ENCODE peak calls at places on chromosomes 7 and 10, in six cellular contexts. V, L, A, E, I and F are unnamed samples.

GRCh38 chr10:59774451-59774850 is 21.2 kb upstream of the MRLN start:
- DNase-seq in V (no peak), E (no peak), A (no peak), L (no peak), I (no peak), F (no peak)

GRCh38 chr10:118116555-118117311 is 70.0 kb upstream of the RAB11FIP2 start:
- DNase-seq in I (no peak), E (no peak), L (no peak), A (no peak), V (no peak), F (no peak)

GRCh38 chr7:55020481-55020871 is 1.7 kb downstream of the EGFR start:
- DNase-seq in E (peak; percentile 93), L (peak; percentile 88), I (peak; percentile 80), A (peak; percentile 76), V (no peak), F (no peak)

GRCh38 chr7:142445019-142445686 is 187.3 kb upstream of the PRSS58 start:
- DNase-seq in V (no peak), I (no peak), A (no peak), E (no peak), L (no peak), F (no peak)

GRCh38 chr7:36391436-36392198 is 2.0 kb downstream of the ANLN start:
- DNase-seq in I (no peak), V (peak; percentile 64), A (no peak), L (no peak), E (peak; percentile 58), F (no peak)

GRCh38 chr7:94510582-94511456 is 1.2 kb downstream of the CASD1 start:
- DNase-seq in L (peak; percentile 26), E (no peak), A (peak; percentile 60), I (no peak), V (no peak), F (peak; percentile 31)

GRCh38 chr10:15333909-15334649 is 37.0 kb downstream of the FAM171A1 start:
- DNase-seq in I (no peak), E (no peak), A (no peak), V (no peak), L (no peak), F (no peak)

GRCh38 chr7:65448824-65449504 is 75.3 kb downstream of the ZNF92 start:
- DNase-seq in L (peak; percentile 78), V (no peak), E (peak; percentile 98), I (no peak), A (no peak), F (no peak)

GRCh38 chr10:133266056-133266795 is 10.4 kb downstream of the ADAM8 start:
- DNase-seq in A (no peak), V (no peak), L (no peak), I (no peak), E (no peak), F (no peak)

GRCh38 chr10:100021322-100021721 is 11.6 kb upstream of the DNMBP start:
- DNase-seq in E (no peak), L (no peak), A (no peak), V (no peak), I (no peak), F (no peak)

GRCh38 chr10:43117031-43117776 is 21.0 kb upstream of the CSGALNACT2 start:
- DNase-seq in L (no peak), E (no peak), A (no peak), I (no peak), V (no peak), F (no peak)

GRCh38 chr7:107982918-107983389 is 20.0 kb downstream of the LAMB1 start:
- DNase-seq in I (no peak), A (no peak), E (peak; percentile 8), L (no peak), V (no peak), F (no peak)

GRCh38 chr7:46386428-46387399 is 465.6 kb upstream of the IGFBP3 start:
- DNase-seq in I (no peak), E (no peak), L (no peak), A (no peak), V (no peak), F (no peak)

GRCh38 chr10:25768167-25768566 is 165.9 kb upstream of the MYO3A start:
- DNase-seq in E (no peak), V (no peak), A (no peak), L (no peak), I (no peak), F (no peak)
- TF ChIP-seq CTCF in E (no peak), V (peak; percentile 11), A (no peak), L (no peak), I (no peak), F (peak; percentile 31)

DNA sequence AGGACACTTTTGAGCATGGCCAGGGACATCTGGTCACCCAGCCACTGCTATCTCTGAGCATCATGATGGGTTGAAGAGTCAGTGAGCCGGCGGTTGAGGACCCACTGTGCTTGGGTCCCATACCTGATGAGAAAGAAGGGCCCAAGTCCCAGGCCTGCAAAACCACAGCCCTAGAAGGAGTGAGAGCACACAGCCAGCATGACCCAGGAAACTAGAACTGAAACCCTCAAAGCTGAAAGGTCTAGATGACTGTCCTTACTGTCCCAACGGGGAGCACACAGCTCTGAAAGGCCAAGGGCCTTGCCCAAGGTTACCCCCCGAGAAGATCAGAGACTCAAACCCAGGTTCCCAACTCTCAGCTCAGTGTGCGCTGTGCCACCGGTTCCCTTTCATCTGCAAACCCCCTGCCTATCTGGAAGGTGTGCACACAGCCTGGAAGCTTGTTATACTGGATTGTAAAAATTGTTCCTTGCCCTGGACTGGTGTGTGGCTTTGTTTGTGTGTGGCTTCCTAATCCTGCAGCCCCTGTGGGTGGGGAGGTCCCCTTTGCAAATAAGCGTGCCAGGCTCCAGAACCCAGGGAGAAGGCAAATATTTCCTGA is 22.6 kb upstream of the PSAP start:
- DNase-seq in E (no peak), V (no peak), I (peak; percentile 8), A (no peak), L (no peak), F (no peak)
- TF ChIP-seq CTCF in E (no peak), V (no peak), I (no peak), A (no peak), L (no peak), F (no peak)

GRCh38 chr10:111142082-111142481 is 65.3 kb downstream of the ADRA2A start:
- DNase-seq in L (no peak), I (no peak), A (no peak), V (no peak), E (no peak), F (no peak)
- TF ChIP-seq CTCF in L (no peak), I (no peak), A (no peak), V (peak; percentile 36), E (no peak), F (no peak)

GRCh38 chr10:103510791-103511757 is 17.6 kb downstream of the NEURL1 start:
- DNase-seq in V (no peak), E (no peak), L (no peak), A (no peak), I (no peak), F (no peak)

GRCh38 chr10:103506061-103506460 is 12.6 kb downstream of the NEURL1 start:
- DNase-seq in L (no peak), V (no peak), A (no peak), I (no peak), E (no peak), F (no peak)

GRCh38 chr10:103504181-103504783 is 10.8 kb downstream of the NEURL1 start:
- DNase-seq in I (peak; percentile 55), L (peak; percentile 47), A (peak; percentile 71), E (peak; percentile 73), V (no peak), F (no peak)

GRCh38 chr10:103510046-103510685 is 16.7 kb downstream of the NEURL1 start:
- DNase-seq in V (no peak), E (no peak), A (no peak), L (no peak), I (no peak), F (no peak)

GRCh38 chr10:103507235-103508191 is 14.0 kb downstream of the NEURL1 start:
- DNase-seq in I (no peak), E (no peak), L (no peak), V (no peak), A (peak; percentile 73), F (no peak)
- TF ChIP-seq CTCF in I (no peak), E (no peak), L (no peak), V (no peak), A (no peak), F (no peak)

GRCh38 chr7:74604326-74605020 is 53.0 kb upstream of the GTF2I start:
- DNase-seq in A (peak; percentile 83), I (peak; percentile 78), L (no peak), V (peak; percentile 45), E (no peak), F (no peak)
- TF ChIP-seq CTCF in A (no peak), I (no peak), L (no peak), V (no peak), E (no peak), F (no peak)

GRCh38 chr10:89552213-89552612 is 16.8 kb upstream of the SLC16A12 start:
- DNase-seq in V (no peak), L (no peak), E (no peak), A (no peak), I (no peak), F (no peak)

GRCh38 chr10:89553064-89553734 is 17.8 kb upstream of the SLC16A12 start:
- DNase-seq in A (peak; percentile 30), V (peak; percentile 32), L (peak; percentile 82), I (no peak), E (peak; percentile 98), F (no peak)

GRCh38 chr10:89554433-89554832 is 19.0 kb upstream of the SLC16A12 start:
- DNase-seq in L (no peak), E (no peak), A (no peak), V (no peak), I (no peak), F (no peak)

GRCh38 chr10:89556590-89556989 is 21.2 kb upstream of the SLC16A12 start:
- DNase-seq in V (no peak), E (no peak), L (no peak), A (no peak), I (no peak), F (no peak)

GRCh38 chr10:89555688-89556445 is 20.5 kb upstream of the SLC16A12 start:
- DNase-seq in V (no peak), A (no peak), I (no peak), E (no peak), L (no peak), F (no peak)
- TF ChIP-seq CTCF in V (peak; percentile 22), A (peak; percentile 29), I (no peak), E (no peak), L (no peak), F (no peak)

GRCh38 chr10:130470286-130470685 is 334.1 kb downstream of the GLRX3 start:
- DNase-seq in V (no peak), L (no peak), A (no peak), E (no peak), I (no peak), F (no peak)

GRCh38 chr10:130472236-130472635 is 336.0 kb downstream of the GLRX3 start:
- DNase-seq in V (no peak), E (no peak), L (no peak), A (no peak), I (no peak), F (no peak)

GRCh38 chr10:130466271-130466997 is 330.2 kb downstream of the GLRX3 start:
- DNase-seq in I (no peak), A (no peak), E (no peak), V (no peak), L (no peak), F (no peak)

GRCh38 chr10:130471486-130471885 is 335.3 kb downstream of the GLRX3 start:
- DNase-seq in E (no peak), L (no peak), I (no peak), V (no peak), A (no peak), F (no peak)

GRCh38 chr10:130470973-130471372 is 334.8 kb downstream of the GLRX3 start:
- DNase-seq in L (no peak), E (no peak), A (no peak), I (no peak), V (no peak), F (no peak)
- TF ChIP-seq CTCF in L (no peak), E (no peak), A (no peak), I (no peak), V (no peak), F (no peak)